ENCODE peak calls at places on chromosomes 12 and 14, in four cellular contexts. One of them, this sample, is unnamed. For H3K4me1, the result is how much of the 10 kb centered on the place peaks cover.

GRCh38 chr12:95277139-95277538 is 59.5 kb downstream of the VEZT start:
- DNase-seq in H1: no peak
- DNase-seq in GM12878: no peak
- DNase-seq in HCT116: no peak
- DNase-seq in this sample: no peak

GRCh38 chr12:27193106-27193505 is 51.0 kb upstream of the STK38L start:
- DNase-seq in H1: no peak
- DNase-seq in HCT116: no peak
- DNase-seq in GM12878: no peak
- DNase-seq in this sample: no peak

GRCh38 chr14:105348169-105348944 is 33.8 kb downstream of the PACS2 start:
- DNase-seq in HCT116: no peak
- DNase-seq in GM12878: no peak
- DNase-seq in H1: no peak
- DNase-seq in this sample: no peak

GRCh38 chr12:117069926-117070900 is 29.0 kb downstream of the TESC start:
- DNase-seq in H1: no peak
- DNase-seq in GM12878: no peak
- DNase-seq in HCT116: no peak
- DNase-seq in this sample: no peak

GRCh38 chr14:94893411-94894160 is 123.7 kb upstream of the GSC start:
- DNase-seq in GM12878: no peak
- DNase-seq in H1: no peak
- DNase-seq in HCT116: no peak
- DNase-seq in this sample: no peak

GRCh38 chr12:92989715-92990484 is 60.8 kb upstream of the EEA1 start:
- DNase-seq in H1: no peak
- DNase-seq in HCT116: no peak
- DNase-seq in GM12878: no peak
- DNase-seq in this sample: no peak

GRCh38 chr14:55303646-55304277 is 32.5 kb downstream of the FBXO34 start:
- DNase-seq in HCT116: no peak
- DNase-seq in H1: no peak
- DNase-seq in GM12878: no peak
- DNase-seq in this sample: no peak

GRCh38 chr12:49028666-49029275 is 10.2 kb upstream of the PRKAG1 start:
- DNase-seq in GM12878: no peak
- DNase-seq in HCT116: no peak
- DNase-seq in H1: no peak
- DNase-seq in this sample: no peak

GRCh38 chr12:31507966-31508365 is 83.0 kb downstream of the DENND5B start:
- DNase-seq in GM12878: no peak
- DNase-seq in HCT116: no peak
- DNase-seq in H1: no peak
- DNase-seq in this sample: no peak

GRCh38 chr12:57430931-57431566 is at the start of gene R3HDM2:
- DNase-seq in GM12878: peak
- DNase-seq in H1: peak
- DNase-seq in HCT116: peak
- DNase-seq in this sample: peak

GRCh38 chr12:128761305-128761880 is 62.4 kb downstream of the SLC15A4 start:
- DNase-seq in GM12878: no peak
- DNase-seq in H1: no peak
- DNase-seq in HCT116: no peak
- DNase-seq in this sample: no peak

GRCh38 chr14:91284146-91284790 is 39.8 kb upstream of the GPR68 start:
- DNase-seq in HCT116: no peak
- DNase-seq in GM12878: no peak
- DNase-seq in H1: no peak
- DNase-seq in this sample: no peak

GRCh38 chr14:29144598-29144997 is 378.0 kb downstream of the FOXG1 start:
- DNase-seq in HCT116: no peak
- DNase-seq in H1: no peak
- DNase-seq in GM12878: no peak
- DNase-seq in this sample: no peak

GRCh38 chr12:96501139-96501741 is 11.9 kb downstream of the CFAP54 start:
- DNase-seq in HCT116: peak
- DNase-seq in GM12878: peak
- DNase-seq in H1: no peak
- DNase-seq in this sample: no peak

GRCh38 chr14:92400579-92401444 is 77.8 kb downstream of the SLC24A4 start:
- DNase-seq in GM12878: peak
- DNase-seq in HCT116: no peak
- DNase-seq in H1: no peak
- DNase-seq in this sample: no peak

GRCh38 chr12:7716391-7716790 is 5.2 kb downstream of the DPPA3 start:
- DNase-seq in GM12878: no peak
- DNase-seq in H1: no peak
- DNase-seq in HCT116: peak
- DNase-seq in this sample: no peak

GRCh38 chr14:76574416-76574815 is 186.9 kb upstream of the VASH1 start:
- DNase-seq in HCT116: no peak
- DNase-seq in GM12878: no peak
- DNase-seq in H1: no peak
- DNase-seq in this sample: no peak

GRCh38 chr12:132593938-132594358 is 16.4 kb downstream of the LRCOL1 start:
- DNase-seq in H1: peak
- DNase-seq in HCT116: peak
- DNase-seq in GM12878: no peak
- DNase-seq in this sample: peak

GRCh38 chr12:131608740-131609665 is 101.9 kb upstream of the SFSWAP start:
- DNase-seq in H1: peak
- DNase-seq in HCT116: peak
- DNase-seq in GM12878: no peak
- DNase-seq in this sample: no peak

GRCh38 chr12:88400302-88400701 is 180.0 kb downstream of the KITLG start:
- DNase-seq in H1: no peak
- DNase-seq in HCT116: no peak
- DNase-seq in GM12878: no peak
- DNase-seq in this sample: no peak

GRCh38 chr12:57545809-57546437 is 1.1 kb downstream of the DCTN2 start:
- DNase-seq in H1: no peak
- DNase-seq in GM12878: no peak
- DNase-seq in HCT116: no peak
- DNase-seq in this sample: no peak

DNA sequence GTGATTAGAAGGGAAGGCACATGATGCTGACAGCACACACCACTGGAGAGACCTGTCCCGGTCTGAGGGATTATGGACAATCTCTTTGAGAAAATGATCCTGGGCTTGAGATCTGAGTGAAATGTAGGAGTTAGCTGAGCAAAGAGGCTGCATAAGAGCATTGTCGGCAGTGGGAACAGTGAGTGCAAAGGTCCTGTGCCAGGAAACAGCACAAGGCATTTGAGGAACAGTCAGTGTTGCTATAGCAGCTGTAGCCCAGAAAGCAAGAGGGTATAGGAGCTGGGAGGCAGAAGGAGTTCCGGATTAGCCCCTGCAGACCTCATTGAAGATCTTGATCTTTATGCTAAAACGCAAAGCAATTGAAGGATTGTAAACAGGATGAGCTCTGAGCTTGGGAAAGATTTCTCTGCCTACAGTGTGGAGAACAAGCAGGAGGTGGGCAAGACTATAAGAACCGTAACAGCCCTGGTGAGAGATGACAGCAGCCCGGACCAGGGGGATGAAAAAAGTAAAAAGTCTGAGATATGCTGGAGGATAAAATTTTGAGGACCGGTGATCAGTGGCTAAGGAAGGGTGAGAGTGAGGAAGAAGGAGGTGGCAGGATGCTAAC is 28.5 kb downstream of the CFL2 start:
- DNase-seq in H1: no peak
- DNase-seq in GM12878: no peak
- DNase-seq in HCT116: no peak
- DNase-seq in this sample: no peak
- H3K4me3 ChIP-seq in H1: no peak
- H3K4me3 ChIP-seq in GM12878: no peak
- H3K4me3 ChIP-seq in HCT116: no peak
- H3K4me3 ChIP-seq in this sample: no peak

DNA sequence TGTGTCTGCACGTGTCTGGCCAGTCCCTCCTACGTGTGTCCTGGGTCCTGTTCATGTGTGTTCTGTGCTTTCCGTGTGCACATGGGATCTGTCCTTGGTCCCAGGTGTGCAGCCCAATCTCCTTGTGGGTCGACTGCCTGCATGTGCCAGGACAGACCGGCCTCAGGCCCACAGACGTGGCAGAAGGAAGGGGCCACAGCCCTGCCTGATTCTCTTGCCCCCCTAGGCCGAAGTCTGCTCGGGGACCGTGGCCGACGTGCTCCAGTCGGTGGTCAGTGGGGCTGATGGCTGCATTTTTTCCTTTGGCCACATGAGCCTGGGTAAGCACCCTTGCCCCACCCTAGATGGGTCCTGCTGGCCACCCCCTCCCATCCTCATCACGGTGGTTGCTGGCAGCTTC is 34.0 kb downstream of the KIF26A start:
- DNase-seq in HCT116: no peak
- DNase-seq in H1: no peak
- DNase-seq in GM12878: no peak
- DNase-seq in this sample: no peak
- TF ChIP-seq EZH2 in HCT116: no peak
- TF ChIP-seq EZH2 in H1: no peak
- TF ChIP-seq EZH2 in GM12878: no peak
- TF ChIP-seq EZH2 in this sample: no peak

GRCh38 chr12:124765571-124766489 is 97.8 kb downstream of the SCARB1 start:
- DNase-seq in H1: no peak
- DNase-seq in HCT116: no peak
- DNase-seq in GM12878: no peak
- DNase-seq in this sample: no peak
- H3K4me1 ChIP-seq in H1: under half
- H3K4me1 ChIP-seq in HCT116: under half
- H3K4me1 ChIP-seq in GM12878: under half
- H3K4me1 ChIP-seq in this sample: under half

GRCh38 chr14:63438065-63438757 is 105.0 kb downstream of the PPP2R5E start:
- DNase-seq in H1: no peak
- DNase-seq in GM12878: no peak
- DNase-seq in HCT116: peak
- DNase-seq in this sample: peak
- H3K4me3 ChIP-seq in H1: no peak
- H3K4me3 ChIP-seq in GM12878: no peak
- H3K4me3 ChIP-seq in HCT116: no peak
- H3K4me3 ChIP-seq in this sample: peak

DNA sequence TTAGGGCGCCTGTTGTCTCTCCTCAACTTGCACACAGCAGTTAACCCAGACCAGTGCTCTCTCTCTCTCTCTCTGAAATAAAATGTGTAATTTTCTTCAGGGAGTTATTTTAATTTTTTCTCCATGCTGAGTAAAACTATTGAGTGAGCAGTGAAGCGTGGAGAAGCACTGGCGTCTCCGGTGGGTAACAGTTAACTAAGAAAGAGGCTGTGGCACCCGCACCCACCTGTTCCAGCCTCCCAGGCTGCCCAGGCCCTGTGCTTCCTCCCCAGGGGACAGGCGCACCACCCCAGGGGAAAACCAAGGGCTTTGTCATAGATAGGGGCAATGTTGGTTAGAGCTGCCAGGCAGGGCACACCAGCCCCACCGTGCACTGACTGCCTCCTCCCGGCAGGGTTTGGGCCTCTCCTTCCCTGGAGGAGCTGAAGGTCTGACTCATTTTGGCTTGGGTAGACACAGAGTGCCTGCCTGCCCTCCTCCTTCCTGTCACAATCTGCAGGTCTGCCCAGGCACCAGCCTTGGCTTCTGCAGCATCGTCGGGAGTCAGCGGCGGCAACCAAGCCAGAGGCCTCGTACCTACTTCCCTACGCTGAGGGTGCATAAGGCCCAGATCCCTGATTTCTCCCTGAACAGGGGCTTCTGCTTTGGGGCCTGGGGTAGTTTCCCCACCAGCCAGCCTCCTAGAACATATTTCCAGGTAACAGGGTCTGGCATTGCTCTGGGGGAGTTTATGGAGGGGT is 3.9 kb downstream of the HOXC5 start:
- DNase-seq in H1: no peak
- DNase-seq in HCT116: no peak
- DNase-seq in GM12878: no peak
- DNase-seq in this sample: no peak
- TF ChIP-seq EZH2 in H1: peak
- TF ChIP-seq EZH2 in HCT116: no peak
- TF ChIP-seq EZH2 in GM12878: no peak
- TF ChIP-seq EZH2 in this sample: no peak

This sample was measured in keratinocyte.